ENCODE peak calls at places on chromosomes 7 and 10, in seven cellular contexts. P is mesendoderm, U is IMR-90, H is H1, S is neuronal stem cell, C is H9, K is trophoblast cell. D is an unnamed sample.

GRCh38 chr7:8389898-8390642 is 43.3 kb upstream of the NXPH1 start:
- DNase-seq in P (peak; percentile 89), U (no peak), H (peak; percentile 44), S (peak; percentile 31), C (peak; percentile 91), K (peak; percentile 65), D (no peak)

GRCh38 chr7:128177768-128178550 is 63.1 kb upstream of the LEP start:
- DNase-seq in P (no peak), U (no peak), H (no peak), S (no peak), C (peak; percentile 20), K (no peak), D (no peak)

GRCh38 chr7:28277364-28277763 is 96.8 kb upstream of the JAZF1 start:
- DNase-seq in P (no peak), U (no peak), H (no peak), S (no peak), C (no peak), K (no peak), D (no peak)

GRCh38 chr7:29797112-29797944 is 9.0 kb upstream of the WIPF3 start:
- DNase-seq in P (no peak), U (no peak), H (no peak), S (no peak), C (no peak), K (no peak), D (no peak)

GRCh38 chr10:128709975-128710794 is 584.0 kb upstream of the MKI67 start:
- DNase-seq in P (no peak), U (no peak), H (no peak), S (no peak), C (peak; percentile 41), K (no peak), D (no peak)

GRCh38 chr10:44960482-44961230 is 1.1 kb downstream of the RASSF4 start:
- DNase-seq in P (no peak), U (no peak), H (no peak), S (no peak), C (peak; percentile 22), K (no peak), D (no peak)

GRCh38 chr7:84536256-84536870 is 341.8 kb upstream of the SEMA3A start:
- DNase-seq in P (peak; percentile 63), U (no peak), H (no peak), S (no peak), C (no peak), K (peak; percentile 87), D (peak; percentile 30)

GRCh38 chr7:38171558-38172403 is 6.3 kb upstream of the STARD3NL start:
- DNase-seq in P (no peak), U (no peak), H (no peak), S (no peak), C (no peak), K (peak; percentile 41), D (no peak)

GRCh38 chr10:69572159-69573055 is 815 bp downstream of the NEUROG3 start:
- DNase-seq in P (no peak), U (peak; percentile 2), H (no peak), S (no peak), C (peak; percentile 57), K (no peak), D (peak; percentile 2)

GRCh38 chr7:67022501-67022900 is 25.9 kb downstream of the TYW1 start:
- DNase-seq in P (no peak), U (no peak), H (no peak), S (no peak), C (no peak), K (no peak), D (no peak)

GRCh38 chr10:20515654-20516053 is 381.5 kb downstream of the NEBL start:
- DNase-seq in P (no peak), U (no peak), H (no peak), S (no peak), C (no peak), K (peak; percentile 39), D (no peak)

GRCh38 chr7:141144921-141145629 is 71.2 kb downstream of the TMEM178B start:
- DNase-seq in P (no peak), U (no peak), H (no peak), S (no peak), C (no peak), K (no peak), D (no peak)

GRCh38 chr10:1671366-1672000 is 65.8 kb downstream of the ADARB2 start:
- DNase-seq in P (no peak), U (no peak), H (no peak), S (no peak), C (no peak), K (no peak), D (no peak)

GRCh38 chr7:136184719-136185118 is 207.6 kb upstream of the MTPN start:
- DNase-seq in P (no peak), U (no peak), H (no peak), S (no peak), C (no peak), K (no peak), D (no peak)

GRCh38 chr7:136183981-136184380 is 206.8 kb upstream of the MTPN start:
- DNase-seq in P (peak; percentile 56), U (peak; percentile 10), H (no peak), S (no peak), C (no peak), K (no peak), D (peak; percentile 35)

GRCh38 chr7:136180984-136181383 is 203.8 kb upstream of the MTPN start:
- DNase-seq in P (no peak), U (no peak), H (no peak), S (no peak), C (no peak), K (no peak), D (no peak)

GRCh38 chr7:136179154-136179553 is 202.0 kb upstream of the MTPN start:
- DNase-seq in P (no peak), U (no peak), H (no peak), S (no peak), C (no peak), K (no peak), D (no peak)

GRCh38 chr7:136179829-136180721 is 202.9 kb upstream of the MTPN start:
- DNase-seq in P (no peak), U (no peak), H (no peak), S (no peak), C (no peak), K (no peak), D (no peak)
- H2BK5ac ChIP-seq in P (no peak overlapping the region), U (no peak overlapping the region), H (no peak overlapping the region), S (no peak overlapping the region), C (no peak overlapping the region), K (no peak overlapping the region), D (no peak overlapping the region)

GRCh38 chr7:96962221-96962620 is 43.1 kb upstream of the DLX6 start:
- DNase-seq in P (no peak), U (no peak), H (no peak), S (no peak), C (no peak), K (no peak), D (no peak)

GRCh38 chr7:96953676-96954513 is 51.5 kb upstream of the DLX6 start:
- DNase-seq in P (no peak), U (no peak), H (no peak), S (no peak), C (no peak), K (peak; percentile 93), D (no peak)

DNA sequence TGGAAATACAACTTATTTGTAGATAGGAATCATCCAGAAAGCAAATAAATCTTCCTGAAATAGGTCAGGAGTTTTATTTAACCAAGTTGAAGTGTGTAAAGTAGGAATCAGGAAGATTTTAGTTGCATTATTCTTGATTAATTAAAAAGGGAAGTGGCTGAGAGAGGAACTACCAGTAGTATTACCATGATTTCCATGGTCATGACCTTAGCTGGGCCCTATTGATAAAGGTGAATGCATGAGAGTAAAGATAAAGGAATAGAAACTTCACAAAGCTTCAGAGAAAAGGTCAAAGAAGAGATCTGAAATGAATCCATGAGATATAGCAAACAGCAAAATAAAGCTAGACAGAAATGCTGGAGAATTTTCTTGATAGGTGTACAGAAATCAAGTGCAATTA is 46.2 kb upstream of the DLX6 start:
- DNase-seq in P (no peak), U (no peak), H (no peak), S (no peak), C (no peak), K (no peak), D (no peak)
- H2BK5ac ChIP-seq in P (no peak overlapping the region), U (no peak overlapping the region), H (no peak overlapping the region), S (no peak overlapping the region), C (no peak overlapping the region), K (no peak overlapping the region), D (no peak overlapping the region)

GRCh38 chr10:37588299-37588698 is 269.1 kb downstream of the ZNF248 start:
- DNase-seq in P (no peak), U (no peak), H (no peak), S (no peak), C (no peak), K (peak; percentile 17), D (no peak)
- H2BK5ac ChIP-seq in P (no peak overlapping the region), U (no peak overlapping the region), H (no peak overlapping the region), S (no peak overlapping the region), C (no peak overlapping the region), K (no peak overlapping the region), D (no peak overlapping the region)

DNA sequence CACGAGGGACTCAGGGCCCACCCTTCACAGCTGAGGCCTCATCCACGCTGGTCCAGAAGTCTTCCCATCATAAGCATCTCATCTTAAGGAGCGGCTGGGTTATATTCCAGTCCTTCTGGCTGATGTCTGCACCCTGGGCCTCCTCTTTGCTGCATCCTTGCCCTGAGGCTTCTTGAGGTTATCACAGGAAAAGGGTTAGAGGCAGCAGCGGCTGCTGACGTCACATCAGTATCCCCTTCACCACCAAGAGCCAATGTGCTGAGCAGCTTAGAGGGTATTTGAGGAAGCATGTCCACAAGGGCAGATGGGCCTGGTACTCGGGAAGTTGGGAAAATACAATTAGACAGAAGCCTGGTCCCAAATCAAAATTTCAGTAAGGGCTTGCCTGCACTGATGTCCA is 125.1 kb downstream of the PLXNA4 start:
- DNase-seq in P (no peak), U (no peak), H (no peak), S (no peak), C (no peak), K (no peak), D (no peak)
- H2BK5ac ChIP-seq in P (no peak overlapping the region), U (no peak overlapping the region), H (no peak overlapping the region), S (no peak overlapping the region), C (no peak overlapping the region), K (no peak overlapping the region), D (no peak overlapping the region)